ENCODE peak calls at places on chromosomes 6 and 20, in nine cellular contexts. X is aorta; O is stimulated activated CD8-positive, alpha-beta memory T cell treated with anti-CD3 and anti-CD28 coated beads, Interleukin-4, amount 100 ng/mL, for 1 hour; E is GM10248; J is SIG-M5; V is G401; Y is NCI-H774; A is fibroblast of the conjunctiva; T is H54. I is an unnamed sample.

GRCh38 chr6:84645563-84646266 is 118.7 kb downstream of the TBX18 start:
- DNase-seq in X (no peak), O (no peak), E (no peak), J (no peak), V (no peak), Y (no peak), A (peak; percentile 23), T (no peak), I (no peak)

GRCh38 chr6:163324928-163325784 is 89.4 kb upstream of the QKI start:
- DNase-seq in X (peak; percentile 79), O (no peak), E (no peak), J (no peak), V (peak; percentile 27), Y (no peak), A (no peak), T (peak; percentile 7), I (peak; percentile 59)

GRCh38 chr20:11553603-11554002 is 364.1 kb upstream of the BTBD3 start:
- DNase-seq in X (no peak), O (no peak), E (no peak), J (no peak), V (peak; percentile 67), Y (peak; percentile 26), A (no peak), T (no peak), I (no peak)

GRCh38 chr6:55836945-55837344 is 38.4 kb downstream of the BMP5 start:
- DNase-seq in X (no peak), O (no peak), E (no peak), J (no peak), V (no peak), Y (no peak), A (no peak), T (no peak), I (no peak)

GRCh38 chr6:100175814-100176275 is 181.8 kb upstream of the MCHR2 start:
- DNase-seq in X (no peak), O (no peak), E (no peak), J (no peak), V (no peak), Y (no peak), A (peak; percentile 40), T (no peak), I (no peak)

GRCh38 chr6:68233623-68234022 is 401.5 kb upstream of the ADGRB3 start:
- DNase-seq in X (no peak), O (no peak), E (no peak), J (no peak), V (no peak), Y (no peak), A (no peak), T (peak; percentile 6), I (no peak)

GRCh38 chr20:38023181-38024085 is 9.8 kb downstream of the TTI1 start:
- DNase-seq in X (no peak), O (no peak), E (no peak), J (no peak), V (no peak), Y (no peak), A (peak; percentile 79), T (no peak), I (no peak)

GRCh38 chr20:31822421-31823330 is 3.5 kb downstream of the MYLK2 start:
- DNase-seq in X (peak; percentile 87), O (peak; percentile 62), E (peak; percentile 92), J (no peak), V (peak; percentile 80), Y (peak; percentile 60), A (no peak), T (peak; percentile 73), I (peak; percentile 75)

GRCh38 chr20:13158339-13158738 is 62.7 kb upstream of the ISM1 start:
- DNase-seq in X (no peak), O (no peak), E (no peak), J (no peak), V (no peak), Y (no peak), A (no peak), T (no peak), I (no peak)

GRCh38 chr6:158026901-158027589 is 45.4 kb downstream of the SYNJ2 start:
- DNase-seq in X (peak; percentile 43), O (no peak), E (no peak), J (no peak), V (no peak), Y (no peak), A (no peak), T (no peak), I (no peak)

I was measured in left lobe of liver.